ENCODE peak calls at places on chromosomes 2 and 18, in four cellular contexts. N is effector CD4-positive, alpha-beta T cell; D is stimulated activated CD4-positive, alpha-beta T cell treated with anti-CD3 and anti-CD28 coated beads, Interleukin-1b, Interleukin-23, amount 100 ng/mL, for 4 hours; Q is AG09309. O is an unnamed sample.
A peak's percentile ranks its signal among the peaks of the same experiment; 100 is the strongest.

GRCh38 chr18:59660398-59660797 is 36.8 kb downstream of the CCBE1 start:
- DNase-seq in D (no peak), N (no peak), Q (no peak), O (no peak)

GRCh38 chr2:76197842-76198448 is 487.2 kb upstream of the GCFC2 start:
- DNase-seq in D (peak; percentile 4), Q (no peak), N (no peak), O (no peak)

GRCh38 chr18:30730915-30731314 is 311.6 kb downstream of the DSC3 start:
- DNase-seq in Q (no peak), N (no peak), D (no peak), O (no peak)

GRCh38 chr2:175309799-175310198 is 128.3 kb upstream of the ATP5MC3 start:
- DNase-seq in D (no peak), N (no peak), Q (peak; percentile 7), O (no peak)

GRCh38 chr2:130355578-130356431 is at the start of gene PTPN18:
- DNase-seq in D (peak; percentile 62), N (peak; percentile 37), Q (peak; percentile 41), O (peak; percentile 51)

GRCh38 chr18:69599377-69599776 is 198.7 kb downstream of the DOK6 start:
- DNase-seq in N (no peak), Q (no peak), D (no peak), O (no peak)

GRCh38 chr2:190627881-190628412 is 20.9 kb upstream of the NAB1 start:
- DNase-seq in N (no peak), Q (no peak), D (no peak), O (no peak)

GRCh38 chr18:77106331-77106730 is 26.3 kb downstream of the MBP start:
- DNase-seq in N (peak; percentile 74), Q (no peak), D (peak; percentile 36), O (peak; percentile 60)

GRCh38 chr18:76569644-76570415 is 74.8 kb upstream of the ZNF516 start:
- DNase-seq in D (no peak), N (no peak), Q (no peak), O (no peak)

GRCh38 chr2:51994123-51994788 is 962.3 kb upstream of the NRXN1 start:
- DNase-seq in N (no peak), Q (no peak), D (no peak), O (no peak)

GRCh38 chr2:211881449-211881848 is 657.2 kb downstream of the ERBB4 start:
- DNase-seq in D (no peak), Q (no peak), N (no peak), O (no peak)

GRCh38 chr2:127324635-127325034 is 30.7 kb upstream of the ERCC3 start:
- DNase-seq in D (no peak), N (no peak), Q (peak; percentile 27), O (no peak)

GRCh38 chr18:985301-985700 is 80.6 kb downstream of the ADCYAP1 start:
- DNase-seq in D (no peak), Q (no peak), N (no peak), O (no peak)

GRCh38 chr2:203498161-203498560 is 36.9 kb downstream of the RAPH1 start:
- DNase-seq in Q (peak; percentile 50), D (no peak), N (no peak), O (no peak)

GRCh38 chr2:169222665-169223064 is 139.7 kb downstream of the LRP2 start:
- DNase-seq in N (no peak), D (no peak), Q (no peak), O (no peak)

GRCh38 chr2:74548919-74549684 is 4.6 kb downstream of the LOXL3 start:
- DNase-seq in N (no peak), Q (no peak), D (no peak), O (no peak)

GRCh38 chr2:237859082-237859433 is 365 bp upstream of the RAMP1 start:
- DNase-seq in N (no peak), Q (no peak), D (no peak), O (no peak)

GRCh38 chr2:143422681-143423080 is 293.5 kb downstream of the ARHGAP15 start:
- DNase-seq in D (no peak), Q (no peak), N (no peak), O (no peak)

GRCh38 chr2:188869560-188869959 is 104.6 kb upstream of the COL3A1 start:
- DNase-seq in D (no peak), N (no peak), Q (no peak), O (no peak)

GRCh38 chr2:104332733-104333132 is 521.2 kb upstream of the POU3F3 start:
- DNase-seq in Q (no peak), N (no peak), D (no peak), O (no peak)

GRCh38 chr2:128380061-128380889 is 61.6 kb upstream of the HS6ST1 start:
- DNase-seq in N (no peak), D (no peak), Q (no peak), O (no peak)

GRCh38 chr2:174916270-174916930 is 88.8 kb downstream of the CHN1 start:
- DNase-seq in D (no peak), Q (no peak), N (no peak), O (no peak)